ENCODE peak calls at places on chromosomes 5 and 9, in four cellular contexts. Q is tibial artery, K is upper lobe of left lung, G is brain microvascular endothelial cell. L is an unnamed sample.
A peak's percentile ranks its signal among the peaks of the same experiment; 100 is the strongest.

GRCh38 chr5:127683006-127683405 is 20.2 kb upstream of the CCDC192 start:
- DNase-seq in Q (no peak), K (no peak), G (peak; percentile 80), L (no peak)

GRCh38 chr5:83378624-83379259 is 92.8 kb upstream of the VCAN start:
- DNase-seq in Q (no peak), K (no peak), G (no peak), L (no peak)

GRCh38 chr5:121805931-121806330 is 45.8 kb upstream of the FTMT start:
- DNase-seq in K (no peak), G (no peak), Q (no peak), L (no peak)

GRCh38 chr5:33679791-33680190 is 212.0 kb downstream of the ADAMTS12 start:
- DNase-seq in G (no peak), K (no peak), Q (no peak), L (no peak)

GRCh38 chr5:153659337-153659736 is 168.9 kb downstream of the GRIA1 start:
- DNase-seq in Q (no peak), K (no peak), G (peak; percentile 90), L (no peak)

GRCh38 chr5:1323803-1324173 is 21.1 kb downstream of the CLPTM1L start:
- DNase-seq in K (peak; percentile 44), G (no peak), Q (peak; percentile 8), L (peak; percentile 53)

GRCh38 chr9:131815971-131816873 is 76.3 kb upstream of the RAPGEF1 start:
- DNase-seq in G (no peak), K (no peak), Q (no peak), L (no peak)

GRCh38 chr5:53545744-53546143 is 14.7 kb upstream of the NDUFS4 start:
- DNase-seq in K (no peak), G (no peak), Q (no peak), L (no peak)

GRCh38 chr9:126692041-126692758 is 78.5 kb downstream of the LMX1B start:
- DNase-seq in Q (no peak), K (no peak), G (no peak), L (no peak)

GRCh38 chr9:16207161-16207560 is 654.3 kb downstream of the CCDC171 start:
- DNase-seq in K (peak; percentile 80), G (peak; percentile 69), Q (peak; percentile 65), L (no peak)

GRCh38 chr5:88108490-88109279 is 160.0 kb downstream of the TMEM161B start:
- DNase-seq in K (no peak), Q (no peak), G (no peak), L (no peak)

GRCh38 chr5:5575461-5575860 is 153.0 kb downstream of the ICE1 start:
- DNase-seq in Q (no peak), G (no peak), K (no peak), L (no peak)

GRCh38 chr9:31808770-31809169 is 575.7 kb upstream of the ACO1 start:
- DNase-seq in G (no peak), Q (no peak), K (no peak), L (no peak)

GRCh38 chr9:31807574-31808256 is 576.7 kb upstream of the ACO1 start:
- DNase-seq in K (peak; percentile 64), G (no peak), Q (no peak), L (no peak)
- TF ChIP-seq CTCF in K (no peak), G (peak; percentile 25), Q (no peak), L (no peak)

DNA sequence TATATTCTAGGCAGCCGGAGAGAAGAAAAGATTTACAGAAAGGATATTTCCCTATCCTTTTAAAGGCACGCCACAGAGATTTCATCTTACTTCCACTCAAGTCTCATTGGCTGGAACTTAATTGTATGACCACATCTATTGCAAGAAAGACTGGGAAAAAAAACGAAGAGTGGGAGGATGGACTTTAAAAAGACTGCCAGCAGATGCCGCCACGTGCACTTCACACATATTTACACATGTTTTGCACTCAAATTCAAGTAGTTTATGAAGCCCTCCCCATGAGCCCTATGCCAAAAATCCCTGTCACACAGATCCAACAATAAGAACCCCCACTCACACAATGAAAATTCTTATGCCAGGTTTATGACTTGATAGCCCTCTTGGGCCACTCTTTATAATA is 138.5 kb upstream of the TYRP1 start:
- DNase-seq in Q (no peak), K (no peak), G (no peak), L (no peak)
- TF ChIP-seq CTCF in Q (no peak), K (no peak), G (peak; percentile 38), L (peak; percentile 45)

DNA sequence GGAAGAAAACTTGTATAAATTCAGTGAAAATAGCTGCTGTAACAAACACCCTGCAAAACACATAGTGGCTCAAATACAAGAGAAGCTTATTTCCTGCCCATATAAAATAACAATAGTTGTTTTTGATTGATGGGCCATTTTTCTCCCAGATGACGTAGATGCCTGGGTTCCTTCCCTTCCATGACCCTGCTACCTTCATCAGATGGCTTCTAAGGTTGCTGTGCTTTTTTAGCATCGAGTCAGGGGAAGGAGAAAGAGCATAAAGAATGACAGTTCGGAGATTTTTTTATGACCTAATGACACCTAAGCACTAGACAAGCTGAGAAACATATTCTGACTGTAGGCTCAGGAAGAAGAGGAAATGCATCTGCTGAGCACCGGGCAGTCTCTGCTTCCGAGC is 34.7 kb upstream of the DPYSL3 start:
- DNase-seq in G (no peak), Q (no peak), K (no peak), L (no peak)
- TF ChIP-seq CTCF in G (no peak), Q (no peak), K (no peak), L (no peak)

GRCh38 chr5:135019314-135019713 is 14.7 kb downstream of the PITX1 start:
- DNase-seq in Q (peak; percentile 11), K (no peak), G (no peak), L (no peak)
- TF ChIP-seq CTCF in Q (no peak), K (no peak), G (no peak), L (no peak)

GRCh38 chr5:164059471-164059870 is 554.1 kb downstream of the MAT2B start:
- DNase-seq in K (no peak), Q (no peak), G (no peak), L (no peak)

GRCh38 chr5:164060956-164061355 is 555.5 kb downstream of the MAT2B start:
- DNase-seq in K (no peak), Q (no peak), G (no peak), L (no peak)

GRCh38 chr5:164065266-164065665 is 559.8 kb downstream of the MAT2B start:
- DNase-seq in K (no peak), G (no peak), Q (no peak), L (no peak)
- TF ChIP-seq CTCF in K (no peak), G (no peak), Q (no peak), L (no peak)

DNA sequence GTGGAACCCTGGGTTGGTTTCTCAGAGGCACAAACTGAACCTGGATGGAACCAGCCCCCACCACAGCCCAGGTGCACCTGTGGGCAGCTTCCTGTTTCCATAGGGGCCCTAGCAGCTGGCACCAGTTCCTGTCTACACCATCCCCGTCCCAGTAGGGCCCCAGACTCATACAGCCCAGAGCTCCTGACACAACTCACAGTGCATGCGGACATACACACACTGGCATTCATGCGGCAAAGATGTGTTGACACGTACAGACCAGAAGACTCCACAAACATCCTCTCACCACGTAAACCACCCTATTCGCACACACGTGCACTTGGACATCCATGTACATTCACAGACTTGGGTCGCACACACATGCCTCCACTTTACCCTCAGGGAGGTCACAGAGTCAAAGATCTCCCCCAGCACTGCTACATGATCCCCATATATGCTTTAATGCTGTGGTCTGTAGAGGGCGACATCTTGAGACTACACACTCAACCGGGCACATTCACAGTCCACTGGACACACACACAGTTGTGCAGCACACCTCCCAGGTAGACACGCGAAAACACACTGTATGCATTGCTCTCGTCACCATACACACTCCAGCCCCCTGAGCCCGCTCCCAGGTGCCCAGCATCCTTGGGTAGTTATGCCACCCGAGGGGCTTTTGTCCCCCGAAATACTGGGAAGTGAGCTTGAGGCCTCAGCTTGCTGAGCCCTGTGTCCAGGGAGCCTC is 22.4 kb downstream of the CXXC5 start:
- DNase-seq in G (no peak), K (no peak), Q (no peak), L (no peak)
- TF ChIP-seq CTCF in G (peak; percentile 61), K (no peak), Q (peak; percentile 13), L (peak; percentile 52)

GRCh38 chr5:94830520-94830919 is 212.1 kb downstream of the SLF1 start:
- DNase-seq in G (no peak), Q (no peak), K (no peak), L (no peak)
- TF ChIP-seq CTCF in G (peak; percentile 63), Q (no peak), K (no peak), L (peak; percentile 60)

DNA sequence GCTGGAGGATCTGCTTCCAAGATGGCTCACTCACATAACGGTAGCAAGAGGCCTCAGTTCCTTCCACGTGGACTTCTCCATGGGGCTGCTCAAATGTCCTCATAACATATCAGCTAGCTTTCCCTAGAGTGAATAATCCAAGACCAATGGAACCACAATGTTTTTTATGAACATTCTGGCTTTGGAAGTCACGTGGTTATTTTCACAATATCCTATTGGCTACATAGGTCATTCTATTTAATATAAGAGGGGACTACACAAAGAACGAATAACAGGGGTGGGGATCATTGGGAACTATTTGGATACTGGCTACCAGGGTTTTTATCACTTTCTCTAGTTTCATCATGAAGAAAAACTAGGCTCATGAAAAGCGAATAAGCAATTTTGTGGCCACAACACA is 81.4 kb downstream of the ZNF622 start:
- DNase-seq in K (no peak), Q (no peak), G (no peak), L (no peak)
- TF ChIP-seq CTCF in K (no peak), Q (no peak), G (no peak), L (no peak)

GRCh38 chr5:150288361-150288760 is 1.2 kb downstream of the CAMK2A start:
- DNase-seq in K (no peak), Q (no peak), G (no peak), L (no peak)

GRCh38 chr5:150283904-150284303 is 5.7 kb downstream of the CAMK2A start:
- DNase-seq in Q (no peak), K (no peak), G (no peak), L (no peak)

GRCh38 chr5:150285114-150285513 is 4.5 kb downstream of the CAMK2A start:
- DNase-seq in Q (no peak), G (peak; percentile 22), K (no peak), L (no peak)

GRCh38 chr5:150284311-150284710 is 5.3 kb downstream of the CAMK2A start:
- DNase-seq in K (no peak), Q (no peak), G (no peak), L (no peak)

DNA sequence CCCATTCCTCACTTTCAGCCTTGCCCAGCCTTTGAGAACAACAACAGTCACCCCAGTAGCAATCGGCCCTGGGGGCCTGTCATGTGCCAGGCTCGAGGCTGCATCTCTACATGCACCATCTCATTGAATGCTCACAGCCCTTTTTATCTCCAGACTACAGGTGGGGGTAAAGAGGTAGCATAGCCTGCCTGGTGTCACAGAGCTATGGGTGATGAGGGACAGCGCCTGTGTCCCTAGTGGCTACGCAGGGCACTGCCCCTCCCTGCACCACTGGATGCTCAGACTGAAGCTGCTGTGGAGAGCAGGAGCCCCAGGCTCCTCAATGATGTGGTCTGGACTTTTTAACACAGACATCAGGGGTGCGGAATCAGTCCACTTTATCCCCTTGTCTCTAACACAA is 2.8 kb downstream of the CAMK2A start:
- DNase-seq in K (no peak), G (no peak), Q (no peak), L (no peak)
- TF ChIP-seq CTCF in K (peak; percentile 11), G (peak; percentile 59), Q (no peak), L (peak; percentile 70)

DNA sequence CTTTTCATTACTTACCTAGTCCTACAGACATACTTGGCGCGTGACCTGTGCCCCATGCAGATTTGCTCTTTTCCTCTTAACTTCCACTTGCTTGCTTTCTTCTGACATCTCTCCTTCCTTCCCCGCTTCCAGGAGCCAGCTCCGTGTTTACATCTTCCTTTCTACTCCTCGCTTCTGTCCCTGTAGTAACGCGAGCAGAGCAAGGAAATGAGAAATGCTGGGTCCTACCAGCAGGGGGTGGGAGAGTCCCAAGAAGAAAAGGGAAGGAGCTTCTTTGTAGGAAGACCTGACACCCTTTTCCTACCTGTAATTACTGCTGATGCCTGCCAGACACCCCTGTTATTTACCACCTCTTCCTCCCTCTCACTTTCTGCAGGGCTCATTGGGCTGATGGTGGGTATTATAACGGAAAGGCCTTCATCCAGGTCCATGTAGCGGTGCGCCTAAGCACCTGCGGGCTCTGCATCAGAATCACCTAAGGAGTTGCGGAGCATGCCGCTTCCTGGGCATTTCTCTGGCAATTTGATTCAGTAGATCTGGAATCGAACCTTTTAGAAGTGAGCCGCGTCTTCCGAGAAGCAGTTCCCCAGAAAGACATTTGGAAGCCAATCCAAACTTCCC is 1260.8 kb upstream of the WWC1 start:
- DNase-seq in K (no peak), Q (no peak), G (no peak), L (no peak)
- TF ChIP-seq CTCF in K (no peak), Q (no peak), G (peak; percentile 34), L (peak; percentile 60)

L was measured in type B pancreatic cell.